ENCODE peak calls at places on chromosome 7, in eight cellular contexts. One of them, this sample, is unnamed.

GRCh38 chr7:29488977-29489376 is 74.7 kb upstream of the PRR15 start:
- DNase-seq in T1000: no peak
- DNase-seq in suprapubic skin: no peak
- DNase-seq in NCI-H1092: no peak
- DNase-seq in ACHN: no peak
- DNase-seq in CD14-positive monocyte: no peak
- DNase-seq in stimulated activated CD8-positive, alpha-beta memory T cell treated with anti-CD3 and anti-CD28 coated beads, Interleukin-15, amount 100 ng/mL, for 24 hours: no peak
- DNase-seq in Calu3: no peak
- DNase-seq in this sample: no peak

GRCh38 chr7:101212014-101212413 is 5.4 kb downstream of the PLOD3 start:
- DNase-seq in T1000: no peak
- DNase-seq in suprapubic skin: no peak
- DNase-seq in NCI-H1092: no peak
- DNase-seq in ACHN: no peak
- DNase-seq in CD14-positive monocyte: no peak
- DNase-seq in stimulated activated CD8-positive, alpha-beta memory T cell treated with anti-CD3 and anti-CD28 coated beads, Interleukin-15, amount 100 ng/mL, for 24 hours: no peak
- DNase-seq in Calu3: no peak
- DNase-seq in this sample: no peak

GRCh38 chr7:74312418-74313021 is 23.3 kb downstream of the CLIP2 start:
- DNase-seq in T1000: no peak
- DNase-seq in suprapubic skin: no peak
- DNase-seq in NCI-H1092: no peak
- DNase-seq in ACHN: no peak
- DNase-seq in CD14-positive monocyte: no peak
- DNase-seq in stimulated activated CD8-positive, alpha-beta memory T cell treated with anti-CD3 and anti-CD28 coated beads, Interleukin-15, amount 100 ng/mL, for 24 hours: no peak
- DNase-seq in Calu3: no peak
- DNase-seq in this sample: no peak

GRCh38 chr7:27189560-27190283 is 4.7 kb upstream of the HOXA11 start:
- DNase-seq in T1000: no peak
- DNase-seq in suprapubic skin: peak
- DNase-seq in NCI-H1092: no peak
- DNase-seq in ACHN: no peak
- DNase-seq in CD14-positive monocyte: peak
- DNase-seq in stimulated activated CD8-positive, alpha-beta memory T cell treated with anti-CD3 and anti-CD28 coated beads, Interleukin-15, amount 100 ng/mL, for 24 hours: no peak
- DNase-seq in Calu3: no peak
- DNase-seq in this sample: no peak

GRCh38 chr7:155223021-155223420 is 74.7 kb upstream of the INSIG1 start:
- DNase-seq in T1000: no peak
- DNase-seq in suprapubic skin: peak
- DNase-seq in NCI-H1092: no peak
- DNase-seq in ACHN: no peak
- DNase-seq in CD14-positive monocyte: no peak
- DNase-seq in stimulated activated CD8-positive, alpha-beta memory T cell treated with anti-CD3 and anti-CD28 coated beads, Interleukin-15, amount 100 ng/mL, for 24 hours: no peak
- DNase-seq in Calu3: no peak
- DNase-seq in this sample: no peak

GRCh38 chr7:116674508-116675173 is 2.6 kb downstream of the MET start:
- DNase-seq in T1000: no peak
- DNase-seq in suprapubic skin: no peak
- DNase-seq in NCI-H1092: no peak
- DNase-seq in ACHN: peak
- DNase-seq in CD14-positive monocyte: no peak
- DNase-seq in stimulated activated CD8-positive, alpha-beta memory T cell treated with anti-CD3 and anti-CD28 coated beads, Interleukin-15, amount 100 ng/mL, for 24 hours: no peak
- DNase-seq in Calu3: no peak
- DNase-seq in this sample: peak

GRCh38 chr7:26653966-26654365 is 210.4 kb downstream of the SKAP2 start:
- DNase-seq in T1000: no peak
- DNase-seq in suprapubic skin: no peak
- DNase-seq in NCI-H1092: no peak
- DNase-seq in ACHN: no peak
- DNase-seq in CD14-positive monocyte: no peak
- DNase-seq in stimulated activated CD8-positive, alpha-beta memory T cell treated with anti-CD3 and anti-CD28 coated beads, Interleukin-15, amount 100 ng/mL, for 24 hours: no peak
- DNase-seq in Calu3: no peak
- DNase-seq in this sample: no peak

GRCh38 chr7:428387-428786 is 91.3 kb downstream of the PDGFA start:
- DNase-seq in T1000: no peak
- DNase-seq in suprapubic skin: no peak
- DNase-seq in NCI-H1092: no peak
- DNase-seq in ACHN: no peak
- DNase-seq in CD14-positive monocyte: no peak
- DNase-seq in stimulated activated CD8-positive, alpha-beta memory T cell treated with anti-CD3 and anti-CD28 coated beads, Interleukin-15, amount 100 ng/mL, for 24 hours: no peak
- DNase-seq in Calu3: no peak
- DNase-seq in this sample: no peak

GRCh38 chr7:102146122-102146521 is 140.5 kb upstream of the SH2B2 start:
- DNase-seq in T1000: no peak
- DNase-seq in suprapubic skin: no peak
- DNase-seq in NCI-H1092: no peak
- DNase-seq in ACHN: no peak
- DNase-seq in CD14-positive monocyte: no peak
- DNase-seq in stimulated activated CD8-positive, alpha-beta memory T cell treated with anti-CD3 and anti-CD28 coated beads, Interleukin-15, amount 100 ng/mL, for 24 hours: no peak
- DNase-seq in Calu3: no peak
- DNase-seq in this sample: no peak

GRCh38 chr7:44107961-44108767 is 4.0 kb downstream of the AEBP1 start:
- DNase-seq in T1000: no peak
- DNase-seq in suprapubic skin: no peak
- DNase-seq in NCI-H1092: no peak
- DNase-seq in ACHN: no peak
- DNase-seq in CD14-positive monocyte: no peak
- DNase-seq in stimulated activated CD8-positive, alpha-beta memory T cell treated with anti-CD3 and anti-CD28 coated beads, Interleukin-15, amount 100 ng/mL, for 24 hours: no peak
- DNase-seq in Calu3: no peak
- DNase-seq in this sample: no peak

GRCh38 chr7:144384071-144384470 is 19.4 kb downstream of the NOBOX start:
- DNase-seq in T1000: no peak
- DNase-seq in suprapubic skin: peak
- DNase-seq in NCI-H1092: no peak
- DNase-seq in ACHN: peak
- DNase-seq in CD14-positive monocyte: no peak
- DNase-seq in stimulated activated CD8-positive, alpha-beta memory T cell treated with anti-CD3 and anti-CD28 coated beads, Interleukin-15, amount 100 ng/mL, for 24 hours: no peak
- DNase-seq in Calu3: peak
- DNase-seq in this sample: peak

GRCh38 chr7:35035511-35035921 is 1.8 kb downstream of the DPY19L1 start:
- DNase-seq in T1000: peak
- DNase-seq in suprapubic skin: no peak
- DNase-seq in NCI-H1092: peak
- DNase-seq in ACHN: peak
- DNase-seq in CD14-positive monocyte: no peak
- DNase-seq in stimulated activated CD8-positive, alpha-beta memory T cell treated with anti-CD3 and anti-CD28 coated beads, Interleukin-15, amount 100 ng/mL, for 24 hours: no peak
- DNase-seq in Calu3: peak
- DNase-seq in this sample: peak

GRCh38 chr7:156780724-156781455 is 112.1 kb downstream of the LMBR1 start:
- DNase-seq in T1000: no peak
- DNase-seq in suprapubic skin: no peak
- DNase-seq in NCI-H1092: no peak
- DNase-seq in ACHN: no peak
- DNase-seq in CD14-positive monocyte: no peak
- DNase-seq in stimulated activated CD8-positive, alpha-beta memory T cell treated with anti-CD3 and anti-CD28 coated beads, Interleukin-15, amount 100 ng/mL, for 24 hours: no peak
- DNase-seq in Calu3: no peak
- DNase-seq in this sample: no peak

GRCh38 chr7:134873253-134873652 is 93.8 kb downstream of the CALD1 start:
- DNase-seq in T1000: no peak
- DNase-seq in suprapubic skin: no peak
- DNase-seq in NCI-H1092: no peak
- DNase-seq in ACHN: no peak
- DNase-seq in CD14-positive monocyte: no peak
- DNase-seq in stimulated activated CD8-positive, alpha-beta memory T cell treated with anti-CD3 and anti-CD28 coated beads, Interleukin-15, amount 100 ng/mL, for 24 hours: no peak
- DNase-seq in Calu3: peak
- DNase-seq in this sample: no peak

GRCh38 chr7:150945171-150945852 is 32.8 kb downstream of the KCNH2 start:
- DNase-seq in T1000: no peak
- DNase-seq in suprapubic skin: peak
- DNase-seq in NCI-H1092: no peak
- DNase-seq in ACHN: no peak
- DNase-seq in CD14-positive monocyte: no peak
- DNase-seq in stimulated activated CD8-positive, alpha-beta memory T cell treated with anti-CD3 and anti-CD28 coated beads, Interleukin-15, amount 100 ng/mL, for 24 hours: no peak
- DNase-seq in Calu3: no peak
- DNase-seq in this sample: no peak

GRCh38 chr7:3233301-3233700 is 67.8 kb upstream of the SDK1 start:
- DNase-seq in T1000: no peak
- DNase-seq in suprapubic skin: no peak
- DNase-seq in NCI-H1092: no peak
- DNase-seq in ACHN: no peak
- DNase-seq in CD14-positive monocyte: no peak
- DNase-seq in stimulated activated CD8-positive, alpha-beta memory T cell treated with anti-CD3 and anti-CD28 coated beads, Interleukin-15, amount 100 ng/mL, for 24 hours: no peak
- DNase-seq in Calu3: no peak
- DNase-seq in this sample: no peak

GRCh38 chr7:12493407-12493806 is 77.1 kb upstream of the SCIN start:
- DNase-seq in T1000: no peak
- DNase-seq in suprapubic skin: no peak
- DNase-seq in NCI-H1092: no peak
- DNase-seq in ACHN: no peak
- DNase-seq in CD14-positive monocyte: no peak
- DNase-seq in stimulated activated CD8-positive, alpha-beta memory T cell treated with anti-CD3 and anti-CD28 coated beads, Interleukin-15, amount 100 ng/mL, for 24 hours: no peak
- DNase-seq in Calu3: no peak
- DNase-seq in this sample: no peak

GRCh38 chr7:12256025-12256570 is 45.0 kb downstream of the TMEM106B start:
- DNase-seq in T1000: no peak
- DNase-seq in suprapubic skin: no peak
- DNase-seq in NCI-H1092: no peak
- DNase-seq in ACHN: no peak
- DNase-seq in CD14-positive monocyte: no peak
- DNase-seq in stimulated activated CD8-positive, alpha-beta memory T cell treated with anti-CD3 and anti-CD28 coated beads, Interleukin-15, amount 100 ng/mL, for 24 hours: no peak
- DNase-seq in Calu3: no peak
- DNase-seq in this sample: no peak

GRCh38 chr7:72753781-72754180 is 74.2 kb downstream of the TYW1B start:
- DNase-seq in T1000: no peak
- DNase-seq in suprapubic skin: no peak
- DNase-seq in NCI-H1092: no peak
- DNase-seq in ACHN: no peak
- DNase-seq in CD14-positive monocyte: no peak
- DNase-seq in stimulated activated CD8-positive, alpha-beta memory T cell treated with anti-CD3 and anti-CD28 coated beads, Interleukin-15, amount 100 ng/mL, for 24 hours: no peak
- DNase-seq in Calu3: no peak
- DNase-seq in this sample: no peak

GRCh38 chr7:151038951-151039849 is 9.1 kb upstream of the ASIC3 start:
- DNase-seq in T1000: peak
- DNase-seq in suprapubic skin: no peak
- DNase-seq in NCI-H1092: no peak
- DNase-seq in ACHN: peak
- DNase-seq in CD14-positive monocyte: peak
- DNase-seq in stimulated activated CD8-positive, alpha-beta memory T cell treated with anti-CD3 and anti-CD28 coated beads, Interleukin-15, amount 100 ng/mL, for 24 hours: no peak
- DNase-seq in Calu3: peak
- DNase-seq in this sample: peak

GRCh38 chr7:128404826-128405344 is 4.9 kb downstream of the IMPDH1 start:
- DNase-seq in T1000: no peak
- DNase-seq in suprapubic skin: no peak
- DNase-seq in NCI-H1092: no peak
- DNase-seq in ACHN: peak
- DNase-seq in CD14-positive monocyte: no peak
- DNase-seq in stimulated activated CD8-positive, alpha-beta memory T cell treated with anti-CD3 and anti-CD28 coated beads, Interleukin-15, amount 100 ng/mL, for 24 hours: no peak
- DNase-seq in Calu3: peak
- DNase-seq in this sample: no peak

GRCh38 chr7:84191842-84192241 is 2.7 kb downstream of the SEMA3A start:
- DNase-seq in T1000: no peak
- DNase-seq in suprapubic skin: no peak
- DNase-seq in NCI-H1092: no peak
- DNase-seq in ACHN: peak
- DNase-seq in CD14-positive monocyte: no peak
- DNase-seq in stimulated activated CD8-positive, alpha-beta memory T cell treated with anti-CD3 and anti-CD28 coated beads, Interleukin-15, amount 100 ng/mL, for 24 hours: no peak
- DNase-seq in Calu3: no peak
- DNase-seq in this sample: no peak

GRCh38 chr7:155660758-155661093 is 16.3 kb downstream of the RBM33 start:
- DNase-seq in T1000: no peak
- DNase-seq in suprapubic skin: no peak
- DNase-seq in NCI-H1092: no peak
- DNase-seq in ACHN: no peak
- DNase-seq in CD14-positive monocyte: no peak
- DNase-seq in stimulated activated CD8-positive, alpha-beta memory T cell treated with anti-CD3 and anti-CD28 coated beads, Interleukin-15, amount 100 ng/mL, for 24 hours: no peak
- DNase-seq in Calu3: no peak
- DNase-seq in this sample: no peak

GRCh38 chr7:102097601-102098161 is 189.0 kb upstream of the SH2B2 start:
- DNase-seq in T1000: no peak
- DNase-seq in suprapubic skin: peak
- DNase-seq in NCI-H1092: no peak
- DNase-seq in ACHN: no peak
- DNase-seq in CD14-positive monocyte: no peak
- DNase-seq in stimulated activated CD8-positive, alpha-beta memory T cell treated with anti-CD3 and anti-CD28 coated beads, Interleukin-15, amount 100 ng/mL, for 24 hours: no peak
- DNase-seq in Calu3: no peak
- DNase-seq in this sample: peak

GRCh38 chr7:86600506-86601290 is 43.0 kb upstream of the GRM3 start:
- DNase-seq in T1000: no peak
- DNase-seq in suprapubic skin: no peak
- DNase-seq in NCI-H1092: no peak
- DNase-seq in ACHN: no peak
- DNase-seq in CD14-positive monocyte: no peak
- DNase-seq in stimulated activated CD8-positive, alpha-beta memory T cell treated with anti-CD3 and anti-CD28 coated beads, Interleukin-15, amount 100 ng/mL, for 24 hours: no peak
- DNase-seq in Calu3: peak
- DNase-seq in this sample: no peak

GRCh38 chr7:131249003-131249402 is 78.7 kb upstream of the MKLN1 start:
- DNase-seq in T1000: peak
- DNase-seq in suprapubic skin: peak
- DNase-seq in NCI-H1092: no peak
- DNase-seq in ACHN: peak
- DNase-seq in CD14-positive monocyte: peak
- DNase-seq in stimulated activated CD8-positive, alpha-beta memory T cell treated with anti-CD3 and anti-CD28 coated beads, Interleukin-15, amount 100 ng/mL, for 24 hours: no peak
- DNase-seq in Calu3: peak
- DNase-seq in this sample: peak

This sample was measured in A549.